ENCODE peak calls at places on chromosome 18, in ten cellular contexts. I is tibial nerve, D is fibroblast of the aortic adventitia, B is omental fat pad, N is breast epithelium, Q is upper lobe of right lung, P is AG09309, M is cardiac fibroblast, U is fibroblast of lung, R is psoas muscle. K is an unnamed sample.

GRCh38 chr18:3250237-3251107 is 2.9 kb downstream of the MYL12A start:
- DNase-seq in I (no peak), D (peak), B (no peak), N (no peak), Q (no peak), P (peak), M (peak), U (peak), R (no peak), K (no peak)

GRCh38 chr18:31490838-31491237 is 7.1 kb upstream of the DSG2 start:
- DNase-seq in I (no peak), D (no peak), B (no peak), N (no peak), Q (no peak), P (no peak), M (no peak), U (no peak), R (no peak), K (no peak)

GRCh38 chr18:12702221-12703095 is at the start of the genes CEP76 and PSMG2:
- DNase-seq in I (peak), D (peak), B (peak), N (peak), Q (peak), P (peak), M (peak), U (peak), R (peak), K (peak)

GRCh38 chr18:22490429-22490846 is 72.7 kb upstream of the CTAGE1 start:
- DNase-seq in I (no peak), D (no peak), B (no peak), N (no peak), Q (no peak), P (no peak), M (no peak), U (no peak), R (no peak), K (no peak)

GRCh38 chr18:43952398-43952797 is 675.1 kb upstream of the SYT4 start:
- DNase-seq in I (no peak), D (no peak), B (no peak), N (no peak), Q (no peak), P (no peak), M (no peak), U (peak), R (no peak), K (no peak)

GRCh38 chr18:31942301-31942998 is 478 bp downstream of the TRAPPC8 start:
- DNase-seq in I (no peak), D (peak), B (peak), N (no peak), Q (peak), P (no peak), M (peak), U (peak), R (peak), K (peak)

GRCh38 chr18:33573193-33573592 is 4.8 kb upstream of the ASXL3 start:
- DNase-seq in I (no peak), D (no peak), B (no peak), N (no peak), Q (no peak), P (no peak), M (no peak), U (no peak), R (no peak), K (no peak)

GRCh38 chr18:76075777-76076176 is 419.3 kb downstream of the ZNF516 start:
- DNase-seq in I (no peak), D (no peak), B (no peak), N (no peak), Q (no peak), P (no peak), M (no peak), U (no peak), R (no peak), K (no peak)

GRCh38 chr18:1659190-1659589 is 754.5 kb downstream of the ADCYAP1 start:
- DNase-seq in I (no peak), D (no peak), B (no peak), N (no peak), Q (no peak), P (no peak), M (no peak), U (no peak), R (no peak), K (no peak)

GRCh38 chr18:23422751-23423418 is 30.2 kb upstream of the RIOK3 start:
- DNase-seq in I (no peak), D (peak), B (peak), N (no peak), Q (peak), P (no peak), M (peak), U (peak), R (peak), K (peak)

GRCh38 chr18:33181016-33181415 is 259.5 kb downstream of the CCDC178 start:
- DNase-seq in I (no peak), D (no peak), B (no peak), N (no peak), Q (no peak), P (no peak), M (no peak), U (no peak), R (no peak), K (no peak)

GRCh38 chr18:21463718-21464117 is 136.8 kb downstream of the ESCO1 start:
- DNase-seq in I (no peak), D (peak), B (no peak), N (no peak), Q (no peak), P (no peak), M (peak), U (no peak), R (no peak), K (no peak)

GRCh38 chr18:8416212-8417019 is 192.8 kb upstream of the RAB12 start:
- DNase-seq in I (no peak), D (no peak), B (no peak), N (no peak), Q (no peak), P (no peak), M (no peak), U (no peak), R (no peak), K (no peak)

GRCh38 chr18:70037453-70038061 is 89.9 kb upstream of the CD226 start:
- DNase-seq in I (no peak), D (no peak), B (no peak), N (no peak), Q (no peak), P (no peak), M (no peak), U (no peak), R (no peak), K (no peak)

GRCh38 chr18:22977847-22978701 is 44.9 kb downstream of the RBBP8 start:
- DNase-seq in I (no peak), D (peak), B (no peak), N (no peak), Q (no peak), P (peak), M (peak), U (peak), R (no peak), K (no peak)

GRCh38 chr18:48367557-48367956 is 41.6 kb downstream of the ZBTB7C start:
- DNase-seq in I (no peak), D (no peak), B (no peak), N (no peak), Q (no peak), P (no peak), M (no peak), U (no peak), R (no peak), K (no peak)

GRCh38 chr18:77108001-77108692 is 24.4 kb downstream of the MBP start:
- DNase-seq in I (no peak), D (peak), B (no peak), N (no peak), Q (no peak), P (peak), M (peak), U (peak), R (peak), K (peak)

GRCh38 chr18:55998071-55998522 is 410.1 kb upstream of the TCF4 start:
- DNase-seq in I (no peak), D (peak), B (no peak), N (no peak), Q (no peak), P (peak), M (peak), U (peak), R (no peak), K (no peak)
- TF ChIP-seq CTCF in I (no peak), D (no peak), B (no peak), N (no peak), Q (no peak), P (no peak), M (no peak), U (no peak), R (no peak), K (no peak)

GRCh38 chr18:61149786-61150185 is 183.4 kb upstream of the CDH20 start:
- DNase-seq in I (no peak), D (no peak), B (no peak), N (no peak), Q (no peak), P (no peak), M (no peak), U (no peak), R (no peak), K (no peak)

GRCh38 chr18:61153571-61153970 is 179.7 kb upstream of the CDH20 start:
- DNase-seq in I (no peak), D (no peak), B (no peak), N (no peak), Q (no peak), P (no peak), M (no peak), U (no peak), R (no peak), K (no peak)

GRCh38 chr18:61148322-61148721 is 184.9 kb upstream of the CDH20 start:
- DNase-seq in I (no peak), D (no peak), B (no peak), N (no peak), Q (no peak), P (no peak), M (no peak), U (no peak), R (no peak), K (no peak)
- TF ChIP-seq CTCF in I (no peak), D (no peak), B (no peak), N (no peak), Q (no peak), P (no peak), M (no peak), U (no peak), R (no peak), K (no peak)

GRCh38 chr18:50989711-50990110 is 21.9 kb downstream of the ELAC1 start:
- DNase-seq in I (no peak), D (no peak), B (no peak), N (no peak), Q (no peak), P (no peak), M (no peak), U (no peak), R (no peak), K (no peak)

GRCh38 chr18:50994031-50994430 is 26.2 kb downstream of the ELAC1 start:
- DNase-seq in I (no peak), D (no peak), B (no peak), N (no peak), Q (no peak), P (no peak), M (no peak), U (no peak), R (no peak), K (no peak)
- TF ChIP-seq CTCF in I (no peak), D (no peak), B (no peak), N (no peak), Q (no peak), P (no peak), M (no peak), U (no peak), R (no peak), K (no peak)

GRCh38 chr18:58052960-58053359 is 8.9 kb downstream of the NEDD4L start:
- DNase-seq in I (no peak), D (no peak), B (no peak), N (no peak), Q (no peak), P (no peak), M (no peak), U (no peak), R (no peak), K (no peak)
- TF ChIP-seq CTCF in I (no peak), D (no peak), B (no peak), N (no peak), Q (no peak), P (no peak), M (no peak), U (no peak), R (no peak), K (no peak)